ENCODE peak calls at places on chromosomes 4 and X, in seven cellular contexts. J, L, O, E, W, K and U are unnamed samples.

GRCh38 chrX:56429581-56429980 is 133.8 kb upstream of the UBQLN2 start:
- DNase-seq in J (no peak), L (no peak), O (no peak), E (peak; percentile 24), W (peak; percentile 42), K (no peak), U (no peak)

GRCh38 chrX:50704360-50704759 is 109.6 kb downstream of the SHROOM4 start:
- DNase-seq in J (no peak), L (peak; percentile 33), O (no peak), E (no peak), W (no peak), K (peak; percentile 65), U (no peak)

GRCh38 chrX:3585719-3586118 is 127.7 kb downstream of the PRKX start:
- DNase-seq in J (no peak), L (no peak), O (no peak), E (no peak), W (no peak), K (no peak), U (no peak)

GRCh38 chr4:126458993-126459392 is 1144.2 kb downstream of the FAT4 start:
- DNase-seq in J (no peak), L (peak; percentile 80), O (no peak), E (no peak), W (no peak), K (peak; percentile 8), U (no peak)

GRCh38 chrX:154327026-154327820 is 31.6 kb downstream of the TKTL1 start:
- DNase-seq in J (no peak), L (no peak), O (peak; percentile 60), E (no peak), W (no peak), K (peak; percentile 51), U (peak; percentile 12)

GRCh38 chr4:64781737-64782326 is 372.6 kb upstream of the TECRL start:
- DNase-seq in J (no peak), L (peak; percentile 10), O (no peak), E (peak; percentile 49), W (peak; percentile 2), K (peak; percentile 40), U (peak; percentile 33)

GRCh38 chr4:20255823-20256222 is 4.1 kb downstream of the SLIT2 start:
- DNase-seq in J (no peak), L (no peak), O (no peak), E (peak; percentile 29), W (peak; percentile 31), K (no peak), U (no peak)

GRCh38 chr4:182975806-182976205 is 58.6 kb upstream of the DCTD start:
- DNase-seq in J (no peak), L (peak; percentile 90), O (no peak), E (no peak), W (no peak), K (peak; percentile 92), U (peak; percentile 91)

GRCh38 chr4:144562019-144562740 is 83.8 kb upstream of the HHIP start:
- DNase-seq in J (peak; percentile 12), L (no peak), O (no peak), E (peak; percentile 59), W (peak; percentile 53), K (no peak), U (no peak)

GRCh38 chrX:23333842-23334535 is 660 bp upstream of the PTCHD1 start:
- DNase-seq in J (peak; percentile 57), L (no peak), O (no peak), E (peak; percentile 63), W (peak; percentile 67), K (no peak), U (no peak)

GRCh38 chr4:7101692-7102515 is 34.0 kb upstream of the GRPEL1 start:
- DNase-seq in J (peak; percentile 87), L (peak; percentile 60), O (peak; percentile 46), E (peak; percentile 90), W (peak; percentile 87), K (peak; percentile 61), U (peak; percentile 59)

GRCh38 chr4:108991929-108992328 is 229.1 kb upstream of the ETNPPL start:
- DNase-seq in J (no peak), L (peak; percentile 79), O (no peak), E (no peak), W (no peak), K (peak; percentile 87), U (peak; percentile 13)

GRCh38 chr4:948936-949300 is 16.7 kb downstream of the TMEM175 start:
- DNase-seq in J (no peak), L (no peak), O (no peak), E (no peak), W (no peak), K (no peak), U (no peak)

GRCh38 chr4:87651941-87652340 is 1.9 kb downstream of the DMP1 start:
- DNase-seq in J (no peak), L (no peak), O (no peak), E (no peak), W (no peak), K (no peak), U (no peak)

GRCh38 chr4:128163177-128164117 is 102.3 kb downstream of the LARP1B start:
- DNase-seq in J (no peak), L (peak; percentile 87), O (no peak), E (peak; percentile 74), W (no peak), K (peak; percentile 86), U (peak; percentile 53)

GRCh38 chr4:83780334-83780733 is 244.4 kb downstream of the GPAT3 start:
- DNase-seq in J (no peak), L (no peak), O (no peak), E (no peak), W (no peak), K (no peak), U (peak; percentile 61)

GRCh38 chrX:27251369-27251768 is 211.8 kb downstream of the PPP4R3C start:
- DNase-seq in J (no peak), L (no peak), O (no peak), E (peak; percentile 15), W (no peak), K (no peak), U (no peak)

GRCh38 chr4:15667006-15667405 is 11.8 kb upstream of the FBXL5 start:
- DNase-seq in J (no peak), L (no peak), O (no peak), E (no peak), W (no peak), K (no peak), U (no peak)

GRCh38 chrX:56797966-56798711 is 69.1 kb downstream of the NBDY start:
- DNase-seq in J (peak; percentile 24), L (no peak), O (no peak), E (no peak), W (no peak), K (peak; percentile 51), U (no peak)

GRCh38 chr4:107216379-107216778 is 180.3 kb upstream of the DKK2 start:
- DNase-seq in J (no peak), L (no peak), O (no peak), E (no peak), W (no peak), K (no peak), U (no peak)

GRCh38 chrX:72382199-72382590 is 76.5 kb upstream of the CITED1 start:
- DNase-seq in J (no peak), L (no peak), O (no peak), E (no peak), W (no peak), K (peak; percentile 37), U (no peak)

GRCh38 chr4:138815811-138816210 is 199.8 kb upstream of the NOCT start:
- DNase-seq in J (no peak), L (no peak), O (no peak), E (no peak), W (no peak), K (no peak), U (no peak)

GRCh38 chr4:138821321-138821720 is 194.3 kb upstream of the NOCT start:
- DNase-seq in J (no peak), L (no peak), O (no peak), E (no peak), W (no peak), K (no peak), U (no peak)

DNA sequence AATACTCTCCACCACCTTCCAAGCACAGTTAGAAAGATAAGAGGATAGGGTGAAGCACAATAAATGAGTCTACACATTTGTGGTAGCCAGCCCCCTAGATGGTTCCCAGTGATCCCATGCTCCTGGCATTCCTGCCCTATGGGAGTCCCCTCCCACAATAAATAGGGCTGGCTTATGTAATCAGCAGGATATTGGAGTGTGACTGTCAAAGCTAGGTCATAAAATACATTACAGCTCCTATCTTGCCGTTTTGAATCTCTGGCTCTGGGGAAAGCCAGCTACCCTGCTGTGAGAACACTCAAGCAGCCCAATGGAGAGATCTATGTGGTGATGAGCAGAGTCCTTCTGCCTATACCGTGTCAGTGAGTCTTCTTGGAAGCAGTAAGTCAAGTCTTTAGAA is 198.7 kb upstream of the NOCT start:
- DNase-seq in J (no peak), L (no peak), O (no peak), E (no peak), W (no peak), K (no peak), U (no peak)
- H3K27ac ChIP-seq in J (peak overlapping the region; percentile 43), L (no peak overlapping the region), O (no peak overlapping the region), E (no peak overlapping the region), W (no peak overlapping the region), K (no peak overlapping the region), U (no peak overlapping the region)

DNA sequence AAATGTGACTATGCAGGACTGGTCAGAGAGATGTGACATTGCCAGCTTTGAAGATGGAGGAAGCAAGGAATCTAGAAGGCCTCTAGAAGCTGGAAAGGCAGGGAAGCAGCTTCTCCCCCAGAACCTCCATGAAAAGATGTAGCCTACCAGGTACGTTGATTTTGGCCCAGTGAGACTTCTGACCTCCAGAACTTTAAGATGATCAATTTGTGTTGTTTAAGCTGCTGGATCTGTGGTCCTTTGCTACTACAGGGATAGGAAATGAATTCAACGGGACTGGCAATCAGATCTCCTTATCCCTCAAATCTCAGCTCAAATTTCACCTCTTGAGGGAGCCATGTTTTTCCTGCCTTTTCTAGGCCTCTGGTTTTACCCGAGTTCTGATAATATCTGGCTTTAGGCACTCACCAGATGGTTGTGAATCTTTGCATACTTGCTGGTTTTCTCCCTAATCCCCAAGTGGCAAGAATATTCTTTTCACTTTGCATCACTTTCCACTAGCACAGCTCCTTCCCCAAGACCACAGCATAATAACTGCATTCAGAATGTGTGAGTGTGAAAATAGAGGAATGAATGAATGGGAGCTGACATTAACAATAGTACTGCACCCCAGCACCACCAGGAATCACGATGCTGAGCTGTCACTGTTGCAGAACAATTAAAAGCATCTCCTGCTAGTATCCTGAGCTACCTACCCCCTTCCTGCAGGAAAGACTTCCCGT is 25.5 kb upstream of the TMSB4X start:
- DNase-seq in J (no peak), L (peak; percentile 41), O (no peak), E (no peak), W (no peak), K (peak; percentile 68), U (no peak)
- H3K4me1 ChIP-seq in J (peaks cover 3% of the 10 kb centered on the region), L (peaks cover 14% of the 10 kb centered on the region), O (peaks cover 73% of the 10 kb centered on the region), E (peaks cover 5% of the 10 kb centered on the region), W (peaks cover 25% of the 10 kb centered on the region), K (peaks cover 6% of the 10 kb centered on the region), U (peaks cover 7% of the 10 kb centered on the region)

DNA sequence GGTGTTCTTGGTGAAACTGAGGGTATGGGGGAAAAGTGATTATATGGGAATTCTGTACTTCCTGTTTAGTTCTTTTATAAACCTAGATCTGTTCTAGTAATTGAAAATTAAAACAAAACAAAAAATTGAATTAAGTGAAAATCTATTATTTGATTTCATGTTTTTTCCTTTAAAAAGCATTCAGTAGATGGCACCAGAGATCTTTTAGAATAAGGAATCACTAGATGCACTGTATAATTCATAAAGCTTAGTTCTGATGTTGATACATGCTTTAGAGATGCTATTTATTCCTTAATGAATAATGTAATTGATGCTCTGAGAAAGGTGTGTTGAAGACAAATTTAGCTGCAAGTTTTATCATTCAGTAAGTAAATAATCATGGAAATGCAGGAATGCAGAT is 87.3 kb downstream of the LCORL start:
- DNase-seq in J (no peak), L (peak; percentile 14), O (no peak), E (no peak), W (no peak), K (no peak), U (no peak)
- H3K27me3 ChIP-seq in J (no peaks in the 10 kb centered on the region), L (no peaks in the 10 kb centered on the region), O (no peaks in the 10 kb centered on the region), E (no peaks in the 10 kb centered on the region), W (no peaks in the 10 kb centered on the region), K (no peaks in the 10 kb centered on the region), U (no peaks in the 10 kb centered on the region)

GRCh38 chrX:80229626-80230025 is 190.6 kb upstream of the TENT5D start:
- DNase-seq in J (no peak), L (no peak), O (no peak), E (no peak), W (no peak), K (no peak), U (no peak)
- H3K27ac ChIP-seq in J (no peak overlapping the region), L (no peak overlapping the region), O (no peak overlapping the region), E (no peak overlapping the region), W (no peak overlapping the region), K (no peak overlapping the region), U (no peak overlapping the region)